ENCODE peak calls at places on chromosome 3, in ten cellular contexts. S is fibroblast of the conjunctiva; C is G401; G is activated T-cell treated with anti-CD3 and anti-CD28 coated beads, Interleukin-2, amount 50 U/mL, for 24 hours; K is COR-L47; H is HEK293T; F is substantia nigra; M is anterior cingulate cortex; P is stimulated activated naive CD4-positive, alpha-beta T cell; W is GM20000. V is an unnamed sample.

GRCh38 chr3:66662894-66663293 is 162.1 kb upstream of the LRIG1 start:
- DNase-seq in K (no peak), G (no peak), F (no peak), P (no peak), S (no peak), M (no peak), C (no peak), H (no peak), W (no peak), V (no peak)

GRCh38 chr3:82001276-82001953 is 240.0 kb upstream of the GBE1 start:
- DNase-seq in W (no peak), K (no peak), C (peak; percentile 60), M (no peak), G (no peak), F (no peak), S (no peak), H (no peak), P (no peak), V (no peak)

GRCh38 chr3:13890377-13891016 is 10.6 kb upstream of the WNT7A start:
- DNase-seq in G (peak; percentile 54), S (no peak), P (peak; percentile 28), M (no peak), K (no peak), W (no peak), C (no peak), F (no peak), H (no peak), V (peak; percentile 21)

GRCh38 chr3:10867384-10867783 is 51.4 kb downstream of the SLC6A11 start:
- DNase-seq in F (no peak), K (no peak), S (no peak), G (no peak), H (peak; percentile 42), C (no peak), M (no peak), W (no peak), P (no peak), V (no peak)

GRCh38 chr3:159266779-159267178 is 464.9 kb downstream of the MFSD1 start:
- DNase-seq in P (no peak), F (no peak), K (peak; percentile 59), H (peak; percentile 38), W (no peak), G (no peak), M (no peak), S (no peak), C (peak; percentile 23), V (no peak)

GRCh38 chr3:117264204-117264994 is 554.8 kb downstream of the TUSC7 start:
- DNase-seq in M (no peak), C (no peak), S (no peak), H (no peak), P (no peak), G (no peak), W (no peak), K (no peak), F (no peak), V (no peak)

GRCh38 chr3:163056874-163057497 is 1560.4 kb downstream of the OTOL1 start:
- DNase-seq in S (peak; percentile 21), C (peak; percentile 10), W (peak; percentile 34), F (no peak), P (no peak), M (no peak), G (no peak), K (peak; percentile 63), H (peak; percentile 42), V (peak; percentile 44)

GRCh38 chr3:22988566-22988965 is 214.6 kb upstream of the UBE2E2 start:
- DNase-seq in M (no peak), P (no peak), F (no peak), C (no peak), K (no peak), S (no peak), G (no peak), H (no peak), W (no peak), V (no peak)

GRCh38 chr3:109825971-109826810 is 488.8 kb upstream of the DPPA4 start:
- DNase-seq in W (no peak), F (no peak), K (no peak), H (no peak), P (no peak), S (no peak), G (no peak), C (no peak), M (no peak), V (no peak)

GRCh38 chr3:49397470-49397869 is 14.3 kb downstream of the RHOA start:
- DNase-seq in G (no peak), S (no peak), K (no peak), H (peak; percentile 60), M (no peak), C (peak; percentile 81), W (no peak), F (no peak), P (no peak), V (no peak)

V was measured in body of pancreas.